ENCODE peak calls at places on chromosomes 3 and 15, in four cellular contexts. U is anterior cingulate cortex, H is non-pigmented ciliary epithelial cell, L is RCC 7860. Q is an unnamed sample.

GRCh38 chr3:74349035-74349434 is 265.4 kb downstream of the CNTN3 start:
- DNase-seq in U (no peak), H (no peak), L (no peak), Q (no peak)

GRCh38 chr3:129327510-129327909 is 48.8 kb downstream of the HMCES start:
- DNase-seq in U (no peak), H (no peak), L (no peak), Q (no peak)

GRCh38 chr3:97934980-97935695 is 37.1 kb downstream of the RIOX2 start:
- DNase-seq in U (no peak), H (no peak), L (no peak), Q (no peak)

GRCh38 chr15:80489030-80489594 is 84.9 kb downstream of the ARNT2 start:
- DNase-seq in U (no peak), H (no peak), L (peak; percentile 24), Q (peak; percentile 61)

GRCh38 chr3:149368850-149369497 is 8.5 kb downstream of the TM4SF1 start:
- DNase-seq in U (no peak), H (no peak), L (no peak), Q (no peak)

GRCh38 chr3:156865732-156866131 is 39.6 kb downstream of the LEKR1 start:
- DNase-seq in U (no peak), H (no peak), L (no peak), Q (no peak)

GRCh38 chr3:123442908-123443307 is 6.0 kb downstream of the ADCY5 start:
- DNase-seq in U (no peak), H (no peak), L (no peak), Q (no peak)

GRCh38 chr15:43255376-43255775 is 11.4 kb downstream of the TGM5 start:
- DNase-seq in U (no peak), H (no peak), L (no peak), Q (no peak)

GRCh38 chr3:122392868-122393844 is 9.2 kb downstream of the FAM162A start:
- DNase-seq in U (no peak), H (no peak), L (peak; percentile 38), Q (peak; percentile 13)

GRCh38 chr3:121411554-121411953 is 134.2 kb downstream of the POLQ start:
- DNase-seq in U (no peak), H (no peak), L (no peak), Q (no peak)

GRCh38 chr3:118408431-118408830 is 626.2 kb downstream of the IGSF11 start:
- DNase-seq in U (no peak), H (no peak), L (no peak), Q (no peak)

GRCh38 chr15:66704019-66704782 is 2.2 kb downstream of the SMAD6 start:
- DNase-seq in U (no peak), H (no peak), L (no peak), Q (no peak)

GRCh38 chr3:51083490-51083889 is 301.6 kb upstream of the MANF start:
- DNase-seq in U (no peak), H (no peak), L (no peak), Q (no peak)